ENCODE peak calls at places on chromosome 12, in seven cellular contexts. K is CD8-positive, alpha-beta T cell; B is neuronal stem cell; J is prostate gland; Y is hepatocyte; T is ovary; I is upper lobe of left lung. L is an unnamed sample. For H3K4me1, the result is how much of the 10 kb centered on the place peaks cover.

GRCh38 chr12:120181991-120182631 is 12.4 kb downstream of the GCN1 start:
- DNase-seq in K (no peak), Y (peak), B (no peak), I (peak), J (no peak), T (no peak), L (no peak)

GRCh38 chr12:67594888-67595287 is 53.7 kb upstream of the DYRK2 start:
- DNase-seq in K (no peak), B (no peak), Y (no peak), T (no peak), J (no peak), I (no peak), L (no peak)

GRCh38 chr12:40769846-40770245 is 77.6 kb downstream of the CNTN1 start:
- DNase-seq in J (no peak), I (no peak), T (no peak), B (no peak), Y (no peak), K (no peak), L (no peak)

GRCh38 chr12:52561880-52562449 is 9.0 kb upstream of the KRT71 start:
- DNase-seq in I (peak), T (no peak), J (no peak), B (no peak), Y (peak), K (no peak), L (no peak)

GRCh38 chr12:123108682-123109066 is 42.2 kb downstream of the PITPNM2 start:
- DNase-seq in T (no peak), I (no peak), K (no peak), Y (no peak), B (no peak), J (no peak), L (no peak)

GRCh38 chr12:124680863-124681778 is 113.7 kb upstream of the NCOR2 start:
- DNase-seq in K (no peak), I (no peak), T (peak), B (peak), Y (peak), J (no peak), L (peak)

GRCh38 chr12:32083489-32083888 is 23.2 kb upstream of the BICD1 start:
- DNase-seq in T (no peak), I (no peak), Y (no peak), J (no peak), K (no peak), B (no peak), L (no peak)

GRCh38 chr12:106228320-106228710 is 19.5 kb downstream of the CKAP4 start:
- DNase-seq in Y (no peak), I (no peak), J (no peak), K (no peak), B (no peak), T (no peak), L (no peak)

GRCh38 chr12:117042171-117042809 is 56.9 kb downstream of the TESC start:
- DNase-seq in J (no peak), B (no peak), Y (peak), T (no peak), K (no peak), I (no peak), L (peak)

GRCh38 chr12:77493769-77494168 is 336.9 kb upstream of the NAV3 start:
- DNase-seq in B (no peak), T (no peak), K (no peak), J (no peak), Y (no peak), I (no peak), L (no peak)

GRCh38 chr12:25004447-25004846 is 55.5 kb upstream of the BCAT1 start:
- DNase-seq in J (no peak), K (no peak), I (no peak), T (no peak), Y (no peak), B (no peak), L (no peak)
- H3K4me1 ChIP-seq in J (under half), K (under half), I (under half), T (under half), Y (under half), B (under half), L (under half)

DNA sequence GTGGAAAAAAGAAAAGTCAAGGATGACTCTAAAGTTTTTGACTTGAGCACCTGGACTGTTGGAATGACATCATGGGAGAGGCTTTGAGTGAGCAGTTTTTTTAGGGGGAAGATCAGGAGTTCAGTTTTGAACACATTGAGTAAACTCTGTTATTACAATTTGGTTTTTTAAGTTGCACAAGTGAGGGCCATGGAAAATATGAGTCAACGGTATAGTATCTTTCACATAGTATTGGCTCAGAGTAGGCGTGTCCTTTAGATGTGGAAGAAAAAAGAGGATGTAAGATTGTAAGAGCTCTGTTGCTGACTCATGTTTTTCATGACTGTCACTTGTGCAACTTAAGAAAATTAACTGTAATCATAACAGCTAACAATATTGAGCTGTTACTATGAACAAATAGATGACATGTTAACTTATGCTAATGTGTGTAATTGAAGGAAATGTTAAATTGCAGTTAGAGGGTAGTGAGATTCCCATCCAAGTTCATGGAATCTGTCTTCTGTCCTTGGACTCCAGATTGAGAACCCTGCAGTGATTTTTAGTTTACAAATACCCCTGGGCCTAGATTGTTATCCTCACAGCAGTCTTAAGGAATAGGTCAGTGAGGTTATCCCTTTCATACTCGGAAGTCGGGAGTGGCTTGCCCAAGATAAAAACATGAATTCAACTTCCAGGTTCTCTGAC is 48.1 kb upstream of the ATP2B1 start:
- DNase-seq in T (no peak), Y (peak), J (no peak), K (no peak), I (no peak), B (no peak), L (peak)
- H3K4me1 ChIP-seq in T (under half), Y (under half), J (under half), K (under half), I (under half), B (under half), L (under half)

GRCh38 chr12:121989951-121990647 is 31.6 kb upstream of the BCL7A start:
- DNase-seq in K (no peak), B (no peak), I (no peak), Y (no peak), T (no peak), J (no peak), L (no peak)

GRCh38 chr12:121990692-121991603 is 30.7 kb upstream of the BCL7A start:
- DNase-seq in I (peak), T (no peak), Y (no peak), K (no peak), B (no peak), J (no peak), L (no peak)

GRCh38 chr12:121989266-121989950 is 32.3 kb upstream of the BCL7A start:
- DNase-seq in T (no peak), J (peak), B (no peak), K (no peak), Y (no peak), I (no peak), L (no peak)

GRCh38 chr12:121996050-121996944 is 25.4 kb upstream of the BCL7A start:
- DNase-seq in K (no peak), I (no peak), B (no peak), T (no peak), J (no peak), Y (no peak), L (no peak)

GRCh38 chr12:121992059-121992879 is 29.4 kb upstream of the BCL7A start:
- DNase-seq in T (no peak), J (peak), K (no peak), B (no peak), I (peak), Y (peak), L (no peak)
- H3K4me1 ChIP-seq in T (under half), J (under half), K (under half), B (under half), I (under half), Y (under half), L (under half)

DNA sequence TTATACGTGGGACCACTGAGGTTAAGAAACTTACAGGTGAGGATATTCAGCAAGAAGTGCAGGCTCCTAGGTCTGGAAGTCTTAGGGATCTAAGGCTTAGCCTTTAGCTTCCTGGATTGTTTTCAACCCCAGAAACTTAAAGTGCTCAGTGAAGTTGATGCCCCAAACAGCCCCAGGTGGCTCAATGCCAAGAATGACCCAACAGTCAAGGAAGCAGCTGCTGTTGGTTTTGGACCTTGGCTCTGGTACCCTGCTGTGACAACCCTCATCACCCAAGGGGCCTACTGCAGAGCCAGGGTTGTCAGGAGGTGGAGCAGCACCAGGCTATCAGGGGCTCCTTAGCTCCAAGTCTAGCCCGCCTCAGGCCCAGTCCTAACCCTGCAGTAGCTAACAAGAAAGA is 36.8 kb downstream of the VDR start:
- DNase-seq in B (no peak), I (no peak), Y (no peak), K (no peak), J (no peak), T (no peak), L (no peak)
- H3K4me1 ChIP-seq in B (under half), I (under half), Y (under half), K (under half), J (under half), T (under half), L (under half)

GRCh38 chr12:96448287-96448686 is 41.1 kb upstream of the CFAP54 start:
- DNase-seq in T (no peak), I (no peak), K (no peak), Y (no peak), J (peak), B (no peak), L (no peak)

GRCh38 chr12:96444403-96444802 is 44.2 kb upstream of the CDK17 start:
- DNase-seq in T (no peak), I (no peak), Y (no peak), B (no peak), J (no peak), K (no peak), L (no peak)

GRCh38 chr12:96442906-96443305 is 42.7 kb upstream of the CDK17 start:
- DNase-seq in I (no peak), B (no peak), Y (no peak), K (no peak), J (no peak), T (no peak), L (no peak)

GRCh38 chr12:96445743-96446655 is 43.4 kb upstream of the CFAP54 start:
- DNase-seq in T (no peak), K (peak), Y (no peak), B (no peak), I (no peak), J (no peak), L (peak)

GRCh38 chr12:96447256-96447655 is 42.1 kb upstream of the CFAP54 start:
- DNase-seq in Y (no peak), I (no peak), T (no peak), K (no peak), B (no peak), J (no peak), L (no peak)
- H3K4me1 ChIP-seq in Y (under half), I (under half), T (under half), K (under half), B (under half), J (under half), L (under half)

DNA sequence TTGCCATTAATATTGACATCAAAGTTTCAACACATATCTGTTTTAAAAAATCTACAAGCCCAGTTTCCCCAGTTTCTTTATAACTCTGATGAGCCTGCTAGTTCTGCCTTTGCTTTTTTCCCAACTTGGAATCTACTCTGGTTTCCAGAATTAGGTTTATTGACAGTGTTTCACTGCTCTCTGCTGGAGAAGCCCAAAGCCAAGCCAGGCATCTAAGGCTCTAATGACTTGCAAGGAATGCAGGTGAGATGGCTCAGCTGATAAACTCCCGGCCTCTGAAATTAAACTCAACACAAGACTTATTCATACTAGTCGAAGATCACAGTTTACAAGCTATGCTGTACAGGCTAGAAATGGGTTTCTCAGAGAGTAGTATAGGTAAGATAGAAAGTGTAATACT is 54.3 kb downstream of the HMGA2 start:
- DNase-seq in I (no peak), K (no peak), T (no peak), Y (peak), J (no peak), B (no peak), L (no peak)
- H3K4me1 ChIP-seq in I (under half), K (under half), T (under half), Y (half or more), J (under half), B (under half), L (under half)

GRCh38 chr12:6927379-6927991 is at the start of gene ATN1:
- DNase-seq in B (peak), J (peak), I (peak), K (no peak), Y (peak), T (peak), L (peak)
- H3K4me1 ChIP-seq in B (under half), J (under half), I (half or more), K (under half), Y (half or more), T (under half), L (half or more)

L was measured in heart right ventricle.